ENCODE peak calls at places on chromosomes 13 and 19, in nine cellular contexts. F, U, G, E, D, V, S, W and A are unnamed samples.

GRCh38 chr13:74325106-74325505 is 190.9 kb upstream of the KLF12 start:
- DNase-seq in F (peak), U (no peak), G (no peak), E (no peak), D (peak), V (peak), S (peak), W (no peak), A (no peak)

GRCh38 chr13:19173752-19174151 is 7.9 kb downstream of the TUBA3C start:
- DNase-seq in F (no peak), U (no peak), G (no peak), E (no peak), D (no peak), V (no peak), S (no peak), W (no peak), A (no peak)

GRCh38 chr13:50345804-50346203 is 330.6 kb downstream of the KCNRG start:
- DNase-seq in F (no peak), U (no peak), G (no peak), E (no peak), D (no peak), V (no peak), S (no peak), W (no peak), A (no peak)

GRCh38 chr19:54792814-54793213 is 10.6 kb upstream of the KIR2DL4 start:
- DNase-seq in F (no peak), U (no peak), G (no peak), E (no peak), D (no peak), V (peak), S (no peak), W (no peak), A (peak)

GRCh38 chr13:34391071-34391470 is 551.0 kb upstream of the NBEA start:
- DNase-seq in F (no peak), U (no peak), G (no peak), E (no peak), D (peak), V (peak), S (peak), W (no peak), A (no peak)

GRCh38 chr13:113978741-113979481 is 5.0 kb upstream of the C13orf46 start:
- DNase-seq in F (no peak), U (no peak), G (no peak), E (no peak), D (no peak), V (no peak), S (no peak), W (no peak), A (no peak)

GRCh38 chr19:34734601-34735103 is 609 bp downstream of the ZNF181 start:
- DNase-seq in F (no peak), U (no peak), G (no peak), E (no peak), D (no peak), V (no peak), S (no peak), W (no peak), A (no peak)

GRCh38 chr19:35767288-35768081 is 7.9 kb upstream of the ARHGAP33 start:
- DNase-seq in F (no peak), U (no peak), G (no peak), E (no peak), D (no peak), V (no peak), S (peak), W (no peak), A (no peak)

GRCh38 chr19:46963093-46963734 is 56.4 kb upstream of the NPAS1 start:
- DNase-seq in F (peak), U (no peak), G (peak), E (no peak), D (peak), V (peak), S (peak), W (no peak), A (no peak)

GRCh38 chr13:39463611-39464010 is 139.4 kb downstream of the LHFPL6 start:
- DNase-seq in F (no peak), U (no peak), G (no peak), E (no peak), D (no peak), V (no peak), S (no peak), W (no peak), A (no peak)

GRCh38 chr13:62119739-62120700 is 704.4 kb upstream of the PCDH20 start:
- DNase-seq in F (peak), U (no peak), G (no peak), E (no peak), D (peak), V (no peak), S (peak), W (no peak), A (no peak)

GRCh38 chr13:111228262-111229144 is 91.9 kb upstream of the TEX29 start:
- DNase-seq in F (no peak), U (no peak), G (no peak), E (no peak), D (no peak), V (peak), S (peak), W (no peak), A (no peak)

GRCh38 chr13:30718661-30719520 is 16.5 kb upstream of the ALOX5AP start:
- DNase-seq in F (peak), U (no peak), G (no peak), E (no peak), D (peak), V (peak), S (peak), W (no peak), A (no peak)

GRCh38 chr13:55673910-55674309 is 1466.8 kb upstream of the PRR20A start:
- DNase-seq in F (no peak), U (no peak), G (no peak), E (no peak), D (no peak), V (no peak), S (no peak), W (no peak), A (no peak)

GRCh38 chr13:95154441-95154886 is 146.8 kb downstream of the ABCC4 start:
- DNase-seq in F (peak), U (no peak), G (no peak), E (no peak), D (peak), V (no peak), S (no peak), W (no peak), A (no peak)

GRCh38 chr13:74452176-74452575 is 318.0 kb upstream of the KLF12 start:
- DNase-seq in F (no peak), U (no peak), G (no peak), E (no peak), D (no peak), V (no peak), S (peak), W (no peak), A (no peak)

GRCh38 chr19:15441317-15441716 is 8.4 kb downstream of the WIZ start:
- DNase-seq in F (no peak), U (no peak), G (no peak), E (no peak), D (no peak), V (no peak), S (no peak), W (no peak), A (no peak)

GRCh38 chr19:41330476-41330875 is 20.5 kb downstream of the CCDC97 start:
- DNase-seq in F (no peak), U (no peak), G (no peak), E (no peak), D (no peak), V (no peak), S (no peak), W (no peak), A (peak)

GRCh38 chr13:39105110-39105509 is 66.9 kb downstream of the NHLRC3 start:
- DNase-seq in F (no peak), U (no peak), G (no peak), E (no peak), D (no peak), V (no peak), S (peak), W (no peak), A (no peak)

GRCh38 chr13:51771418-51772104 is 32.4 kb downstream of the DHRS12 start:
- DNase-seq in F (no peak), U (no peak), G (no peak), E (no peak), D (no peak), V (no peak), S (no peak), W (no peak), A (no peak)

GRCh38 chr13:80341098-80341701 is at the start of gene SPRY2:
- DNase-seq in F (peak), U (no peak), G (peak), E (no peak), D (peak), V (peak), S (peak), W (peak), A (peak)

GRCh38 chr13:102055116-102055515 is 346.7 kb downstream of the FGF14 start:
- DNase-seq in F (no peak), U (no peak), G (no peak), E (no peak), D (no peak), V (no peak), S (no peak), W (no peak), A (no peak)

GRCh38 chr19:1164684-1165531 is 9.2 kb downstream of the SBNO2 start:
- DNase-seq in F (no peak), U (no peak), G (no peak), E (no peak), D (no peak), V (no peak), S (peak), W (no peak), A (no peak)

GRCh38 chr19:50803633-50804419 is 13.6 kb downstream of the ACP4 start:
- DNase-seq in F (no peak), U (peak), G (no peak), E (no peak), D (no peak), V (peak), S (peak), W (no peak), A (no peak)

GRCh38 chr19:41354343-41354974 is 737 bp upstream of the TGFB1 start:
- DNase-seq in F (no peak), U (no peak), G (no peak), E (no peak), D (no peak), V (no peak), S (no peak), W (no peak), A (no peak)

GRCh38 chr19:18292460-18292809 is 11.0 kb upstream of the JUND start:
- DNase-seq in F (peak), U (peak), G (no peak), E (no peak), D (no peak), V (peak), S (no peak), W (no peak), A (no peak)

GRCh38 chr13:109243311-109243951 is 543.0 kb downstream of the IRS2 start:
- DNase-seq in F (peak), U (no peak), G (peak), E (no peak), D (peak), V (peak), S (peak), W (no peak), A (no peak)

GRCh38 chr13:33536639-33537425 is 251.3 kb upstream of the STARD13 start:
- DNase-seq in F (peak), U (no peak), G (no peak), E (no peak), D (no peak), V (no peak), S (peak), W (no peak), A (no peak)

GRCh38 chr13:45249662-45250061 is 48.8 kb upstream of the KCTD4 start:
- DNase-seq in F (no peak), U (no peak), G (no peak), E (no peak), D (no peak), V (no peak), S (no peak), W (no peak), A (no peak)

GRCh38 chr13:110651726-110652230 is 36.4 kb downstream of the NAXD start:
- DNase-seq in F (no peak), U (no peak), G (no peak), E (no peak), D (no peak), V (no peak), S (no peak), W (no peak), A (no peak)

GRCh38 chr19:11578342-11579142 is 1.1 kb upstream of the ACP5 start:
- DNase-seq in F (no peak), U (peak), G (no peak), E (no peak), D (no peak), V (no peak), S (peak), W (peak), A (peak)

GRCh38 chr13:113053801-113054604 is 51.6 kb upstream of the F7 start:
- DNase-seq in F (no peak), U (no peak), G (no peak), E (no peak), D (no peak), V (no peak), S (no peak), W (no peak), A (no peak)

GRCh38 chr19:20664917-20665781 is 3.8 kb upstream of the ZNF626 start:
- DNase-seq in F (no peak), U (no peak), G (no peak), E (no peak), D (peak), V (no peak), S (peak), W (no peak), A (no peak)

GRCh38 chr13:40519637-40520036 is 146.8 kb downstream of the FOXO1 start:
- DNase-seq in F (no peak), U (no peak), G (no peak), E (no peak), D (no peak), V (no peak), S (no peak), W (no peak), A (no peak)

GRCh38 chr13:65656740-65657329 is 1573.3 kb downstream of the PCDH9 start:
- DNase-seq in F (peak), U (no peak), G (no peak), E (no peak), D (peak), V (no peak), S (peak), W (no peak), A (no peak)

GRCh38 chr19:7932276-7932929 is 6.5 kb upstream of the CTXN1 start:
- DNase-seq in F (no peak), U (no peak), G (no peak), E (no peak), D (no peak), V (no peak), S (no peak), W (no peak), A (no peak)

GRCh38 chr19:1009043-1009975 is 9.1 kb downstream of the GRIN3B start:
- DNase-seq in F (peak), U (no peak), G (peak), E (no peak), D (no peak), V (no peak), S (peak), W (no peak), A (no peak)

GRCh38 chr19:7516281-7516862 is 469 bp downstream of the ZNF358 start:
- DNase-seq in F (no peak), U (no peak), G (no peak), E (no peak), D (no peak), V (no peak), S (no peak), W (no peak), A (no peak)

GRCh38 chr13:20378721-20379120 is 146.6 kb upstream of the GJB6 start:
- DNase-seq in F (no peak), U (no peak), G (no peak), E (no peak), D (no peak), V (no peak), S (no peak), W (no peak), A (no peak)